ENCODE peak calls at places on chromosomes 13 and 19, in six cellular contexts. F, V, E, A, R and B are unnamed samples.

GRCh38 chr13:91346848-91347211 is 657 bp upstream of the MIR17HG start:
- DNase-seq in E (no peak), A (no peak), R (no peak), V (no peak), F (peak), B (no peak)

GRCh38 chr13:105033999-105034398 is 1501.5 kb downstream of the EFNB2 start:
- DNase-seq in F (no peak), R (no peak), E (no peak), V (no peak), A (no peak), B (no peak)

GRCh38 chr13:78176880-78177279 is 258.2 kb upstream of the EDNRB start:
- DNase-seq in E (no peak), A (no peak), F (no peak), V (no peak), R (no peak), B (no peak)

GRCh38 chr19:52336976-52337375 is 933 bp downstream of the ZNF610 start:
- DNase-seq in R (no peak), V (no peak), E (no peak), A (no peak), F (no peak), B (no peak)

GRCh38 chr19:42071247-42071646 is 1.2 kb upstream of the GRIK5 start:
- DNase-seq in E (no peak), R (no peak), F (no peak), A (no peak), V (no peak), B (no peak)

GRCh38 chr19:926595-927043 is 784 bp downstream of the ARID3A start:
- DNase-seq in E (peak), R (no peak), A (no peak), F (no peak), V (no peak), B (no peak)

GRCh38 chr19:23440791-23441190 is 45.5 kb upstream of the ZNF91 start:
- DNase-seq in E (no peak), A (peak), F (no peak), V (no peak), R (no peak), B (no peak)

GRCh38 chr13:100542546-100543156 is 45.9 kb downstream of the GGACT start:
- DNase-seq in F (no peak), V (peak), A (no peak), R (peak), E (peak), B (peak)

GRCh38 chr19:52778811-52779210 is 7.8 kb downstream of the ZNF600 start:
- DNase-seq in V (no peak), F (peak), R (no peak), E (no peak), A (no peak), B (no peak)

GRCh38 chr19:33670398-33670797 is 48.6 kb downstream of the CHST8 start:
- DNase-seq in F (no peak), V (no peak), R (no peak), A (no peak), E (no peak), B (no peak)

GRCh38 chr13:30429721-30430694 is 7.7 kb downstream of the UBE2L5 start:
- DNase-seq in F (no peak), V (no peak), E (no peak), A (peak), R (no peak), B (no peak)

GRCh38 chr13:75305057-75305456 is 176.9 kb downstream of the TBC1D4 start:
- DNase-seq in E (no peak), A (no peak), V (no peak), F (no peak), R (no peak), B (no peak)